ENCODE peak calls at places on chromosomes 5 and 9, in four cellular contexts. D is fibroblast of the conjunctiva, M is ELF-1, C is mesendoderm. E is an unnamed sample.

GRCh38 chr9:88767504-88767790 is 223.8 kb upstream of the S1PR3 start:
- DNase-seq in M (no peak), C (no peak), D (no peak), E (no peak)

GRCh38 chr5:36690041-36690941 is 83.9 kb downstream of the SLC1A3 start:
- DNase-seq in C (peak), M (peak), D (peak), E (peak)

GRCh38 chr5:66408561-66408960 is 187.6 kb upstream of the MAST4 start:
- DNase-seq in M (no peak), D (no peak), C (no peak), E (no peak)

GRCh38 chr5:36228505-36228904 is 13.2 kb downstream of the NADK2 start:
- DNase-seq in C (no peak), D (no peak), M (no peak), E (no peak)

GRCh38 chr5:57042524-57042931 is 90.6 kb upstream of the MIER3 start:
- DNase-seq in M (peak), C (peak), D (no peak), E (no peak)

GRCh38 chr5:81755320-81755719 is 4.4 kb upstream of the SSBP2 start:
- DNase-seq in C (peak), D (peak), M (peak), E (no peak)

GRCh38 chr9:110623462-110624025 is 44.0 kb upstream of the SVEP1 start:
- DNase-seq in D (peak), C (peak), M (peak), E (peak)

GRCh38 chr5:113047733-113048652 is 71.4 kb downstream of the DCP2 start:
- DNase-seq in D (no peak), M (no peak), C (no peak), E (no peak)

GRCh38 chr9:7403839-7404238 is 395.7 kb downstream of the DMAC1 start:
- DNase-seq in D (no peak), C (no peak), M (no peak), E (no peak)

GRCh38 chr5:175335691-175336090 is 108.3 kb downstream of the DRD1 start:
- DNase-seq in C (no peak), D (no peak), M (no peak), E (no peak)

GRCh38 chr5:90293931-90294330 is 115.6 kb downstream of the CETN3 start:
- DNase-seq in M (peak), D (no peak), C (peak), E (no peak)

GRCh38 chr5:179486596-179487051 is 63.7 kb upstream of the RUFY1 start:
- DNase-seq in M (no peak), D (no peak), C (no peak), E (no peak)

GRCh38 chr9:10447036-10447435 is 165.8 kb downstream of the PTPRD start:
- DNase-seq in M (no peak), D (no peak), C (no peak), E (no peak)

GRCh38 chr5:38162625-38163024 is 95.7 kb upstream of the EGFLAM start:
- DNase-seq in C (no peak), D (no peak), M (no peak), E (no peak)

GRCh38 chr9:99004717-99005460 is 61.2 kb downstream of the COL15A1 start:
- DNase-seq in D (no peak), C (no peak), M (no peak), E (no peak)

GRCh38 chr9:21616082-21616778 is 134.1 kb upstream of the IFNE start:
- DNase-seq in D (peak), M (peak), C (peak), E (no peak)

GRCh38 chr9:126128494-126129142 is 198.0 kb upstream of the MVB12B start:
- DNase-seq in C (no peak), M (no peak), D (no peak), E (no peak)